ENCODE peak calls at places on chromosomes 12 and 14, in four cellular contexts. Q, Y, L and W are unnamed samples.

GRCh38 chr14:91714805-91715204 is 17.1 kb downstream of the CATSPERB start:
- DNase-seq in Y (no peak), Q (no peak), L (no peak), W (no peak)

GRCh38 chr14:26528415-26529182 is 69.2 kb downstream of the NOVA1 start:
- DNase-seq in Y (no peak), L (peak; percentile 66), Q (no peak), W (peak; percentile 75)

GRCh38 chr12:19190292-19191031 is 60.9 kb downstream of the PLEKHA5 start:
- DNase-seq in L (no peak), Y (no peak), Q (no peak), W (no peak)

GRCh38 chr14:68785817-68786490 is 6.9 kb downstream of the ZFP36L1 start:
- DNase-seq in Q (no peak), L (peak; percentile 16), Y (no peak), W (no peak)

GRCh38 chr12:4046150-4046845 is 173.1 kb upstream of the PARP11 start:
- DNase-seq in Y (no peak), L (no peak), Q (no peak), W (no peak)

GRCh38 chr12:124510301-124510970 is 57.0 kb downstream of the NCOR2 start:
- DNase-seq in L (no peak), Y (no peak), Q (no peak), W (no peak)

GRCh38 chr12:32466986-32467711 is 67.8 kb downstream of the FGD4 start:
- DNase-seq in Q (no peak), Y (no peak), L (no peak), W (no peak)

GRCh38 chr14:56300495-56300894 is 182.3 kb downstream of the PELI2 start:
- DNase-seq in Y (no peak), L (no peak), Q (no peak), W (no peak)

GRCh38 chr12:52333321-52333720 is 12.1 kb upstream of the KRT83 start:
- DNase-seq in Y (no peak), L (no peak), Q (no peak), W (no peak)

GRCh38 chr12:20212658-20213387 is 155.5 kb upstream of the PDE3A start:
- DNase-seq in L (peak; percentile 91), Q (peak; percentile 74), Y (peak; percentile 85), W (peak; percentile 89)

GRCh38 chr12:89960011-89960507 is 251.4 kb upstream of the ATP2B1 start:
- DNase-seq in Q (no peak), L (no peak), Y (no peak), W (no peak)

GRCh38 chr12:41189395-41190251 is 1.5 kb downstream of the PDZRN4 start:
- DNase-seq in Q (no peak), L (peak; percentile 27), Y (no peak), W (no peak)

GRCh38 chr14:102238131-102238530 is 66.8 kb downstream of the MOK start:
- DNase-seq in L (no peak), Y (no peak), Q (no peak), W (no peak)

GRCh38 chr14:72782817-72783216 is 111.1 kb downstream of the DPF3 start:
- DNase-seq in Q (no peak), L (no peak), Y (no peak), W (no peak)

GRCh38 chr14:86675059-86675458 is 1145.1 kb downstream of the FLRT2 start:
- DNase-seq in Q (no peak), Y (no peak), L (no peak), W (no peak)

GRCh38 chr12:26691234-26691970 is 141.6 kb downstream of the ITPR2 start:
- DNase-seq in L (no peak), Q (no peak), Y (peak; percentile 64), W (no peak)

GRCh38 chr14:23942587-23942986 is 11.0 kb upstream of the DHRS4 start:
- DNase-seq in Q (no peak), L (no peak), Y (no peak), W (no peak)

GRCh38 chr12:119036878-119037493 is 55.6 kb downstream of the SRRM4 start:
- DNase-seq in L (no peak), Y (peak; percentile 21), Q (no peak), W (no peak)

GRCh38 chr14:94179244-94179643 is 5.1 kb downstream of the PPP4R4 start:
- DNase-seq in L (no peak), Y (no peak), Q (no peak), W (no peak)

GRCh38 chr12:105995986-105996385 is 142.8 kb downstream of the NUAK1 start:
- DNase-seq in Q (no peak), Y (no peak), L (no peak), W (no peak)

GRCh38 chr12:53200458-53201169 is 6.4 kb downstream of the ITGB7 start:
- DNase-seq in Y (no peak), L (no peak), Q (no peak), W (no peak)

GRCh38 chr14:79437951-79438350 is 773.4 kb downstream of the DIO2 start:
- DNase-seq in L (no peak), Y (no peak), Q (no peak), W (no peak)

GRCh38 chr12:93173178-93173957 is 204.4 kb upstream of the NUDT4 start:
- DNase-seq in L (no peak), Y (no peak), Q (no peak), W (no peak)

GRCh38 chr14:45664668-45665356 is 411.8 kb upstream of the MIS18BP1 start:
- DNase-seq in Y (no peak), L (no peak), Q (no peak), W (no peak)

GRCh38 chr12:94099191-94099983 is 49.0 kb upstream of the PLXNC1 start:
- DNase-seq in Y (no peak), L (no peak), Q (no peak), W (no peak)

GRCh38 chr12:79373896-79374499 is 316.8 kb downstream of the PAWR start:
- DNase-seq in L (no peak), Q (no peak), Y (peak; percentile 12), W (no peak)

GRCh38 chr14:71733210-71733883 is 198.9 kb upstream of the RGS6 start:
- DNase-seq in L (no peak), Y (no peak), Q (no peak), W (no peak)

GRCh38 chr14:75452900-75453816 is 25.3 kb downstream of the JDP2 start:
- DNase-seq in Y (peak; percentile 66), L (peak; percentile 80), Q (peak; percentile 48), W (peak; percentile 71)
- H3K4me1 ChIP-seq in Y (peaks cover 21% of the 10 kb centered on the region), L (peaks cover 8% of the 10 kb centered on the region), Q (peaks cover 67% of the 10 kb centered on the region), W (peaks cover 75% of the 10 kb centered on the region)

GRCh38 chr12:69238589-69239285 is 632 bp upstream of the CPSF6 start:
- DNase-seq in L (no peak), Q (no peak), Y (no peak), W (no peak)

GRCh38 chr12:69239922-69240624 is 704 bp downstream of the CPSF6 start:
- DNase-seq in L (peak; percentile 51), Y (peak; percentile 46), Q (peak; percentile 40), W (peak; percentile 30)

GRCh38 chr12:69241444-69242092 is 2.2 kb downstream of the CPSF6 start:
- DNase-seq in Y (no peak), Q (no peak), L (no peak), W (no peak)

GRCh38 chr12:69239286-69239921 is at the start of gene CPSF6:
- DNase-seq in Y (peak; percentile 98), L (peak; percentile 93), Q (peak; percentile 97), W (peak; percentile 98)

GRCh38 chr12:69240625-69240984 is 1.2 kb downstream of the CPSF6 start:
- DNase-seq in Q (no peak), Y (no peak), L (no peak), W (no peak)
- H3K27ac ChIP-seq in Q (peak overlapping the region; percentile 92), Y (peak overlapping the region; percentile 96), L (peak overlapping the region; percentile 92), W (peak overlapping the region; percentile 94)

GRCh38 chr12:84874125-84874824 is 38.3 kb downstream of the SLC6A15 start:
- DNase-seq in Y (no peak), Q (no peak), L (no peak), W (no peak)
- TF ChIP-seq CTCF in Y (peak; percentile 67), Q (peak; percentile 46), L (peak; percentile 80), W (peak; percentile 80)

GRCh38 chr12:109710279-109710746 is 3.3 kb upstream of the FAM222A start:
- DNase-seq in Q (no peak), Y (no peak), L (no peak), W (no peak)
- H3K4me1 ChIP-seq in Q (peaks cover 7% of the 10 kb centered on the region), Y (peaks cover 19% of the 10 kb centered on the region), L (no peaks in the 10 kb centered on the region), W (peaks cover 28% of the 10 kb centered on the region)

GRCh38 chr14:99216191-99216590 is 55.8 kb downstream of the BCL11B start:
- DNase-seq in Q (no peak), L (no peak), Y (no peak), W (no peak)
- H3K27ac ChIP-seq in Q (no peak overlapping the region), L (no peak overlapping the region), Y (no peak overlapping the region), W (no peak overlapping the region)

GRCh38 chr14:89955418-89956293 is at the start of gene TDP1:
- DNase-seq in Y (peak; percentile 97), L (peak; percentile 94), Q (peak; percentile 96), W (peak; percentile 97)
- TF ChIP-seq CTCF in Y (no peak), L (no peak), Q (no peak), W (peak; percentile 38)

GRCh38 chr14:103770902-103771301 is 55.3 kb downstream of the ZFYVE21 start:
- DNase-seq in Q (no peak), Y (no peak), L (no peak), W (no peak)
- H3K4me1 ChIP-seq in Q (no peaks in the 10 kb centered on the region), Y (no peaks in the 10 kb centered on the region), L (no peaks in the 10 kb centered on the region), W (no peaks in the 10 kb centered on the region)

GRCh38 chr12:25689996-25690501 is 137.0 kb upstream of the LMNTD1 start:
- DNase-seq in Y (peak; percentile 78), L (no peak), Q (peak; percentile 34), W (peak; percentile 22)
- H3K27ac ChIP-seq in Y (no peak overlapping the region), L (no peak overlapping the region), Q (no peak overlapping the region), W (no peak overlapping the region)